ENCODE peak calls at places on chromosomes 13 and 19, in eight cellular contexts. D is GM23248, P is astrocyte of the cerebellum, H is GM03348, O is colonic mucosa, A is astrocyte of the spinal cord, T is EH, I is fibroblast of mammary gland. W is an unnamed sample.

GRCh38 chr13:99331881-99332293 is 24.7 kb upstream of the GPR183 start:
- DNase-seq in D (no peak), P (no peak), H (no peak), O (no peak), A (peak; percentile 18), T (no peak), I (no peak), W (no peak)

GRCh38 chr19:41930322-41930722 is 2.1 kb upstream of the ERFL start:
- DNase-seq in D (no peak), P (no peak), H (no peak), O (no peak), A (no peak), T (no peak), I (no peak), W (no peak)

GRCh38 chr13:105721056-105721455 is 814.4 kb downstream of the EFNB2 start:
- DNase-seq in D (no peak), P (peak; percentile 62), H (no peak), O (no peak), A (peak; percentile 43), T (no peak), I (no peak), W (no peak)

GRCh38 chr19:3142292-3142670 is 6.4 kb downstream of the GNA15 start:
- DNase-seq in D (peak; percentile 98), P (no peak), H (peak; percentile 88), O (no peak), A (peak; percentile 73), T (peak; percentile 89), I (peak; percentile 96), W (no peak)

GRCh38 chr13:50340566-50341287 is 325.5 kb downstream of the KCNRG start:
- DNase-seq in D (no peak), P (no peak), H (no peak), O (no peak), A (no peak), T (no peak), I (no peak), W (peak; percentile 13)

GRCh38 chr13:28657784-28658538 is 969 bp upstream of the POMP start:
- DNase-seq in D (peak; percentile 40), P (no peak), H (peak; percentile 15), O (no peak), A (no peak), T (peak; percentile 54), I (peak; percentile 48), W (no peak)

GRCh38 chr13:76161143-76161542 is 525.0 kb downstream of the LMO7 start:
- DNase-seq in D (no peak), P (no peak), H (no peak), O (no peak), A (no peak), T (no peak), I (no peak), W (peak; percentile 24)

GRCh38 chr19:33064778-33065550 is at the start of gene RHPN2:
- DNase-seq in D (peak; percentile 81), P (no peak), H (peak; percentile 96), O (peak; percentile 86), A (peak; percentile 65), T (peak; percentile 82), I (peak; percentile 53), W (peak; percentile 62)

GRCh38 chr19:862529-863304 is 3.3 kb downstream of the CFD start:
- DNase-seq in D (peak; percentile 58), P (no peak), H (peak; percentile 54), O (peak; percentile 74), A (peak; percentile 36), T (peak; percentile 70), I (peak; percentile 33), W (peak; percentile 56)

GRCh38 chr19:7679017-7679720 is 1.5 kb upstream of the TRAPPC5 start:
- DNase-seq in D (no peak), P (no peak), H (no peak), O (no peak), A (no peak), T (peak; percentile 8), I (no peak), W (no peak)

GRCh38 chr19:33665776-33666175 is 44.0 kb downstream of the CHST8 start:
- DNase-seq in D (no peak), P (no peak), H (no peak), O (no peak), A (no peak), T (no peak), I (no peak), W (no peak)

GRCh38 chr13:49214917-49215376 is 5.2 kb upstream of the MLNR start:
- DNase-seq in D (peak; percentile 24), P (no peak), H (no peak), O (peak; percentile 67), A (no peak), T (peak; percentile 36), I (no peak), W (no peak)

GRCh38 chr13:83881917-83882625 is at the start of gene SLITRK1:
- DNase-seq in D (peak; percentile 30), P (peak; percentile 60), H (peak; percentile 81), O (no peak), A (peak; percentile 75), T (peak; percentile 75), I (peak; percentile 59), W (peak; percentile 42)

GRCh38 chr19:41325947-41326706 is 16.2 kb downstream of the CCDC97 start:
- DNase-seq in D (peak; percentile 81), P (no peak), H (peak; percentile 57), O (no peak), A (peak; percentile 76), T (peak; percentile 90), I (peak; percentile 81), W (no peak)

GRCh38 chr19:41288898-41289505 is 21.0 kb upstream of the CCDC97 start:
- DNase-seq in D (no peak), P (no peak), H (no peak), O (no peak), A (no peak), T (no peak), I (no peak), W (no peak)

GRCh38 chr13:76942363-76942762 is 5.9 kb upstream of the ACOD1 start:
- DNase-seq in D (no peak), P (no peak), H (no peak), O (no peak), A (no peak), T (no peak), I (no peak), W (no peak)

GRCh38 chr19:56333506-56333905 is 18.9 kb upstream of the ZSCAN5A start:
- DNase-seq in D (peak; percentile 75), P (peak; percentile 31), H (peak; percentile 59), O (peak; percentile 60), A (peak; percentile 47), T (peak; percentile 64), I (peak; percentile 59), W (peak; percentile 60)

GRCh38 chr19:39347332-39348227 is 5.4 kb downstream of the SAMD4B start:
- DNase-seq in D (peak; percentile 68), P (no peak), H (peak; percentile 24), O (no peak), A (peak; percentile 12), T (peak; percentile 58), I (peak; percentile 48), W (no peak)

GRCh38 chr19:35693422-35693821 is 10.9 kb upstream of the ZBTB32 start:
- DNase-seq in D (no peak), P (no peak), H (no peak), O (no peak), A (no peak), T (no peak), I (no peak), W (no peak)

GRCh38 chr13:97030705-97031452 is 36.6 kb upstream of the OXGR1 start:
- DNase-seq in D (peak; percentile 72), P (peak; percentile 62), H (peak; percentile 36), O (no peak), A (peak; percentile 66), T (peak; percentile 51), I (peak; percentile 77), W (no peak)

GRCh38 chr19:29812080-29812880 is 489 bp downstream of the CCNE1 start:
- DNase-seq in D (peak; percentile 38), P (no peak), H (peak; percentile 51), O (peak; percentile 33), A (no peak), T (peak; percentile 15), I (no peak), W (no peak)

GRCh38 chr13:20927858-20928257 is 25.3 kb upstream of the XPO4 start:
- DNase-seq in D (no peak), P (no peak), H (no peak), O (no peak), A (no peak), T (no peak), I (no peak), W (no peak)

GRCh38 chr13:24389506-24389905 is 80.1 kb downstream of the C1QTNF9 start:
- DNase-seq in D (no peak), P (no peak), H (no peak), O (no peak), A (no peak), T (no peak), I (no peak), W (no peak)

GRCh38 chr13:70623260-70623659 is 515.0 kb upstream of the KLHL1 start:
- DNase-seq in D (peak; percentile 20), P (no peak), H (peak; percentile 18), O (no peak), A (peak; percentile 14), T (no peak), I (peak; percentile 5), W (no peak)

GRCh38 chr19:57689750-57690149 is 8.0 kb downstream of the ZNF551 start:
- DNase-seq in D (no peak), P (no peak), H (no peak), O (no peak), A (no peak), T (no peak), I (no peak), W (no peak)

GRCh38 chr19:10554760-10555612 is 10.8 kb downstream of the KRI1 start:
- DNase-seq in D (no peak), P (no peak), H (no peak), O (no peak), A (no peak), T (no peak), I (no peak), W (no peak)

GRCh38 chr13:70544706-70545105 is 436.5 kb upstream of the KLHL1 start:
- DNase-seq in D (no peak), P (no peak), H (no peak), O (no peak), A (no peak), T (no peak), I (no peak), W (no peak)

GRCh38 chr13:73303858-73304257 is 245.1 kb downstream of the KLF5 start:
- DNase-seq in D (peak; percentile 79), P (no peak), H (peak; percentile 4), O (no peak), A (peak; percentile 21), T (peak; percentile 40), I (peak; percentile 54), W (no peak)

GRCh38 chr19:13234518-13234917 is 84.3 kb downstream of the IER2 start:
- DNase-seq in D (peak; percentile 65), P (no peak), H (peak; percentile 80), O (peak; percentile 83), A (peak; percentile 16), T (peak; percentile 48), I (peak; percentile 27), W (peak; percentile 43)

GRCh38 chr19:45474941-45475516 is 7.2 kb downstream of the FOSB start:
- DNase-seq in D (peak; percentile 33), P (no peak), H (no peak), O (no peak), A (peak; percentile 39), T (no peak), I (no peak), W (no peak)

GRCh38 chr19:2602391-2603181 is 99.9 kb downstream of the GNG7 start:
- DNase-seq in D (peak; percentile 93), P (peak; percentile 94), H (peak; percentile 92), O (peak; percentile 46), A (peak; percentile 97), T (peak; percentile 98), I (peak; percentile 96), W (peak; percentile 80)

GRCh38 chr19:55528030-55528801 is 8.7 kb downstream of the SBK2 start:
- DNase-seq in D (peak; percentile 40), P (no peak), H (peak; percentile 43), O (no peak), A (peak; percentile 19), T (peak; percentile 44), I (no peak), W (no peak)